ENCODE peak calls at places on chromosomes 12 and 14, in six cellular contexts. N, U, P, J, S and A are unnamed samples.
A peak's percentile ranks its signal among the peaks of the same experiment; 100 is the strongest.

GRCh38 chr14:24425704-24426103 is 3.8 kb downstream of the CBLN3 start:
- DNase-seq in N (no peak), U (no peak), P (no peak), J (peak; percentile 84), S (no peak), A (no peak)

GRCh38 chr12:14322403-14322802 is 43.1 kb upstream of the ATF7IP start:
- DNase-seq in N (no peak), U (no peak), P (no peak), J (no peak), S (no peak), A (no peak)

GRCh38 chr12:46217686-46218508 is 50.9 kb downstream of the SLC38A1 start:
- DNase-seq in N (no peak), U (no peak), P (no peak), J (peak; percentile 92), S (no peak), A (peak; percentile 24)

GRCh38 chr14:52033131-52033642 is 35.7 kb downstream of the NID2 start:
- DNase-seq in N (no peak), U (no peak), P (no peak), J (no peak), S (no peak), A (no peak)

GRCh38 chr14:56666294-56666693 is 86.7 kb downstream of the TMEM260 start:
- DNase-seq in N (no peak), U (peak; percentile 8), P (no peak), J (no peak), S (no peak), A (no peak)

GRCh38 chr12:29081101-29081500 is 68.0 kb upstream of the FAR2 start:
- DNase-seq in N (no peak), U (no peak), P (no peak), J (no peak), S (no peak), A (no peak)

GRCh38 chr12:56469007-56469930 is 891 bp downstream of the SPRYD4 start:
- DNase-seq in N (no peak), U (peak; percentile 55), P (no peak), J (no peak), S (no peak), A (peak; percentile 39)

GRCh38 chr12:108568653-108569154 is 6.3 kb downstream of the ISCU start:
- DNase-seq in N (no peak), U (no peak), P (no peak), J (peak; percentile 93), S (peak; percentile 31), A (no peak)

GRCh38 chr14:75448209-75448608 is 20.4 kb downstream of the JDP2 start:
- DNase-seq in N (no peak), U (no peak), P (no peak), J (no peak), S (no peak), A (no peak)

GRCh38 chr12:6450869-6451347 is 934 bp upstream of the TAPBPL start:
- DNase-seq in N (no peak), U (no peak), P (peak; percentile 58), J (no peak), S (no peak), A (no peak)

GRCh38 chr14:88023658-88024187 is 18.8 kb downstream of the GPR65 start:
- DNase-seq in N (no peak), U (no peak), P (no peak), J (peak; percentile 30), S (no peak), A (no peak)

GRCh38 chr12:62799126-62799736 is 135.7 kb downstream of the PPM1H start:
- DNase-seq in N (no peak), U (peak; percentile 26), P (peak; percentile 47), J (peak; percentile 68), S (no peak), A (no peak)

GRCh38 chr14:69665596-69665995 is 54.2 kb downstream of the SUSD6 start:
- DNase-seq in N (no peak), U (no peak), P (no peak), J (no peak), S (no peak), A (no peak)

GRCh38 chr14:35386673-35387125 is 17.9 kb downstream of the NFKBIA start:
- DNase-seq in N (no peak), U (no peak), P (no peak), J (no peak), S (no peak), A (no peak)

GRCh38 chr12:89161553-89161952 is 190.7 kb downstream of the DUSP6 start:
- DNase-seq in N (no peak), U (no peak), P (no peak), J (no peak), S (no peak), A (no peak)

GRCh38 chr12:39048395-39048794 is 143.0 kb upstream of the CPNE8 start:
- DNase-seq in N (no peak), U (no peak), P (no peak), J (no peak), S (no peak), A (no peak)

GRCh38 chr12:6559500-6559899 is 3.7 kb upstream of the IFFO1 start:
- DNase-seq in N (no peak), U (no peak), P (no peak), J (no peak), S (no peak), A (no peak)

GRCh38 chr12:62601765-62602444 is 135.3 kb downstream of the MON2 start:
- DNase-seq in N (no peak), U (no peak), P (no peak), J (no peak), S (no peak), A (no peak)

DNA sequence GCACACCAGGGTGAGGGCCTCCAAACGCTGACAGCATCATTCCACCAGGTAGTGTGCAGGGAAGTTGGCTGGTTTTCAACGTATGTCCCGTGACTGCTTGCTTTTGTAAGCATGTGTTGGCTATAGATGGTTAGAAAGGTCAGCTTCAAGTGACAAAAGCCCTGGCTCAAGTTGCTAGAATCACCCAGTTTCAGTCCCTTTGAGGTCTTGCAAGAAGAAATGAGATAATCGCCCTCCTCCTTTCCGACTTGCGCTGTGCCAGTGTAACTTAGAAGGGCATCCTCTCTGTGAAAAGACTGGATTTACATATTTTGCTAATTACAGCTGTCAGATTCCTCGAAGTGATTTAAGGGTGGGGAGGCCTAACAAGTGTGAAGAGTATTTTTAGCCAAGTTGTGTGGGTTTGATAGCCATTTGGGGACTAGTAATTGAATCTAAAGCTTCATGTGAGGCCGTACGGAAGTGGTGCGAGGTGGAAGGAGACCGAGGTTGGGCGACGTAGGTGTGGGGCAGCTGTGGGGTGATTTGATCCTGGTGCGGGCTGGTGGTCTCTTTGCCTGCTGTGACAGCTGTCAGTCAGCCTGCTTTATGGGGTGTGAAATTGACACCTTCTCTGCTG is 94.7 kb downstream of the CHST11 start:
- DNase-seq in N (no peak), U (no peak), P (no peak), J (no peak), S (no peak), A (no peak)
- H3K4me1 ChIP-seq in N (peaks cover 13% of the 10 kb centered on the region), U (no peaks in the 10 kb centered on the region), P (no peaks in the 10 kb centered on the region), J (peaks cover 54% of the 10 kb centered on the region), S (no peaks in the 10 kb centered on the region), A (no peaks in the 10 kb centered on the region)

DNA sequence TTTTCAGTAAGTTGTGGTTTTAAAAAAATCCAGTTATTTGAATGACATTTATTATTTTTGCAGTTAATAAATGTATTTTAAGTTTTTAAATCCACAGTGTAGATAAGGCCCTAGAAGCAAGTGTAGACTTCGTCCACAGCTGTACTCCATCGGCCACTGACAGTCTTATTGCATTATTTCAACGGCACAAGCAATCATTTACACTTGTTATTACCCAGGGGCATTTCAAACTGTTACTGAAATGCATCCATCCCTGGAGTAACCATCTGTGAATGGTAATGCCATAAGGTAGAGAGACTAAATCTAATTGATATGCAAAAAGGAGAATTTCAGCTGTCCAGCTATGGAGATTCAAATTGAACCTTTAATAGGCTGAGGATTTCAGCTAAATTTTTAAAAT is 48.4 kb downstream of the BICD1 start:
- DNase-seq in N (no peak), U (no peak), P (no peak), J (no peak), S (no peak), A (no peak)
- H3K27ac ChIP-seq in N (no peak overlapping the region), U (no peak overlapping the region), P (no peak overlapping the region), J (no peak overlapping the region), S (no peak overlapping the region), A (no peak overlapping the region)

DNA sequence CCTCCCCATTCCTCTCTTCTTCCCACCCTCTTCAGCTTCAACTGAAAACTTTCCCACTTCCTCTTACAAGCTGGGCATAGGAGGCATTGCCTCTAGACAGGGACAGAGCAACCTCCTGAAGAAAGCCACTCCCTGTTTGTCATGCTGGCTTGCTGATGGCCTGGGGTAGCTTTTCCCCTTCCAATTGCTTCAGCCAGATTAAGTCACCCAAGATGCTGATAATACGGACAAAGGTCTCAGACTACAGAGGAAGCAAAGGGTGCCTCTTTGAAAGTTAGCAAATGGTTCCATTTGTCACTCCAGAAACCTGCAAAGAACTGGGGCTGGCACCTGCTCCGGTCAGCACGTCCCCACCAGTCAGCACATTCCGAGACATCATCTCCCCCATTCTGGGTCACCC is 6.0 kb downstream of the KRT2 start:
- DNase-seq in N (no peak), U (no peak), P (no peak), J (no peak), S (no peak), A (no peak)
- H3K4me3 ChIP-seq in N (no peak overlapping the region), U (no peak overlapping the region), P (no peak overlapping the region), J (no peak overlapping the region), S (no peak overlapping the region), A (no peak overlapping the region)

GRCh38 chr14:68397827-68398226 is 395.0 kb downstream of the ZFP36L1 start:
- DNase-seq in N (no peak), U (no peak), P (peak; percentile 31), J (no peak), S (no peak), A (no peak)
- H3K4me1 ChIP-seq in N (peaks cover 90% of the 10 kb centered on the region), U (no peaks in the 10 kb centered on the region), P (peaks cover 25% of the 10 kb centered on the region), J (peaks cover 21% of the 10 kb centered on the region), S (no peaks in the 10 kb centered on the region), A (peaks cover 37% of the 10 kb centered on the region)

GRCh38 chr12:117048585-117048904 is 50.7 kb downstream of the TESC start:
- DNase-seq in N (no peak), U (no peak), P (no peak), J (no peak), S (no peak), A (no peak)

GRCh38 chr12:117046861-117047530 is 52.2 kb downstream of the TESC start:
- DNase-seq in N (no peak), U (no peak), P (no peak), J (no peak), S (no peak), A (no peak)

GRCh38 chr12:117046425-117046824 is 52.8 kb downstream of the TESC start:
- DNase-seq in N (no peak), U (no peak), P (no peak), J (no peak), S (no peak), A (no peak)

GRCh38 chr12:117049295-117049694 is 49.9 kb downstream of the TESC start:
- DNase-seq in N (no peak), U (no peak), P (no peak), J (no peak), S (no peak), A (no peak)

DNA sequence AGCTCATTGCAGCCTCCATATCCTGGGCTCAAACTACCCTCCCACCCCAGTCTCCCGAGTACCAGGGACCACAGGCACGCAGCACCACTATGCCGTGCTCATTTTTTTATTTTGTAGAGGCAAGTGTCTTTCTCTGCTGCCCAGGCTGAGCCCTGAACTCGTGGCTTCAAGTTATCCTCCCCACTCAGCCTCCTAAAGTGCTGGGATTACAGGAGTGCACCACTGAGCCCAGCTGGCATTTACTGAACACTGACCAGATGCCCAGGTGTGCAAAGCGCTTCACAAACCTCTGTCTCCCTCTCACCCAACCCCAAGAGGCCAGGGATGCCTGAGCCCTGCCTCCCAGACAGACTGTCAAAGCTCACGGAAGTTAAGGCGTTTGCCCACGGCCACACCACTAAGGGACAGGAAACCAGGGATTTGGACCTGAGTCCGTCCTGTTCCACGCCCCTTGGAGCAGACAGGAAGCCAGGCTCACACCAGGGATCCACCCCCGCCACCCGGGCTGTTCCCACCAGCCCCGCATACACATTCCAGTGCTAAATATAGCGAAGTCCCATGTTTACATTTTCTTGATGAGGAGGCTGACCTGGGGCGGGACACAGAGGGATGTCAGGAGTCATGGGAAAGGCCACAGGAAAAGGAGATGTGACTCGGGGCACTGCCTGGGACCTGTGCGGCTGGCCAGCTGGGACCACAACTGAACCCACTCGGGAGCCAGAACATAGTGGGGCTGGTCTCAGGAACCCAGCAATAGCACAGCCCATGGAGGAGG is 51.2 kb downstream of the TESC start:
- DNase-seq in N (peak; percentile 66), U (peak; percentile 77), P (no peak), J (no peak), S (no peak), A (no peak)
- H3K27ac ChIP-seq in N (peak overlapping the region; percentile 93), U (no peak overlapping the region), P (no peak overlapping the region), J (no peak overlapping the region), S (no peak overlapping the region), A (no peak overlapping the region)